ENCODE peak calls at places on chromosomes 12 and 14, in ten cellular contexts. E is adrenal gland, I is neural progenitor cell, O is PC-3, H is mammary epithelial cell, M is tibial artery, J is A549, Z is right lobe of liver, N is cardiac muscle cell, Q is transverse colon. S is an unnamed sample.

GRCh38 chr12:102757874-102758244 is 159.2 kb downstream of the PAH start:
- DNase-seq in M (no peak), E (no peak), H (no peak), Q (no peak), N (no peak), I (no peak), Z (no peak), O (no peak), J (no peak), S (no peak)

GRCh38 chr12:46154221-46154975 is 114.4 kb downstream of the SLC38A1 start:
- DNase-seq in H (peak), M (no peak), N (peak), Z (no peak), O (peak), Q (no peak), E (no peak), J (peak), I (no peak), S (no peak)

GRCh38 chr14:92014014-92014413 is 25.8 kb downstream of the TRIP11 start:
- DNase-seq in E (no peak), Q (no peak), H (no peak), O (no peak), I (no peak), N (no peak), M (no peak), Z (no peak), J (no peak), S (no peak)

GRCh38 chr12:95723693-95724384 is 66.7 kb downstream of the NTN4 start:
- DNase-seq in H (no peak), M (no peak), N (no peak), J (no peak), Z (no peak), O (no peak), I (no peak), E (no peak), Q (no peak), S (no peak)

GRCh38 chr12:106980944-106981343 is 6.0 kb downstream of the MTERF2 start:
- DNase-seq in M (no peak), O (no peak), N (no peak), H (no peak), I (no peak), Q (no peak), J (no peak), E (no peak), Z (no peak), S (no peak)

GRCh38 chr14:99507860-99508640 is 26.8 kb downstream of the CCNK start:
- DNase-seq in M (peak), J (no peak), Z (no peak), Q (no peak), I (no peak), O (no peak), E (no peak), N (no peak), H (no peak), S (no peak)

GRCh38 chr12:109539508-109539907 is 33.8 kb downstream of the MMAB start:
- DNase-seq in J (no peak), Z (no peak), N (no peak), H (no peak), Q (no peak), E (no peak), M (no peak), O (peak), I (no peak), S (no peak)

GRCh38 chr12:30041096-30041495 is 257.4 kb upstream of the TMTC1 start:
- DNase-seq in O (no peak), I (no peak), H (no peak), E (no peak), M (no peak), Z (no peak), J (no peak), Q (no peak), N (no peak), S (no peak)

GRCh38 chr14:28157887-28158791 is 608.4 kb upstream of the FOXG1 start:
- DNase-seq in M (no peak), Q (no peak), E (no peak), O (no peak), J (no peak), H (no peak), Z (no peak), N (no peak), I (no peak), S (no peak)

GRCh38 chr12:45315462-45315861 is 99.6 kb downstream of the ANO6 start:
- DNase-seq in I (no peak), E (no peak), H (no peak), N (no peak), Q (no peak), O (no peak), Z (no peak), J (no peak), M (no peak), S (no peak)

GRCh38 chr12:52364901-52365489 is 2.3 kb downstream of the KRT85 start:
- DNase-seq in Z (no peak), I (no peak), E (no peak), M (no peak), Q (no peak), N (no peak), O (no peak), J (no peak), H (no peak), S (no peak)

GRCh38 chr12:26767116-26767515 is 65.9 kb downstream of the ITPR2 start:
- DNase-seq in E (no peak), O (no peak), I (no peak), N (no peak), H (no peak), Q (no peak), Z (no peak), J (no peak), M (no peak), S (no peak)

GRCh38 chr12:57619434-57620244 is 8.4 kb downstream of the ARHGEF25 start:
- DNase-seq in E (no peak), O (no peak), M (no peak), Q (no peak), J (no peak), H (no peak), N (peak), I (peak), Z (no peak), S (peak)

GRCh38 chr12:62215506-62215905 is 44.7 kb upstream of the USP15 start:
- DNase-seq in O (peak), H (peak), M (no peak), J (no peak), Q (no peak), N (no peak), E (no peak), I (no peak), Z (no peak), S (no peak)

GRCh38 chr12:63808631-63809030 is 28.9 kb downstream of the RXYLT1 start:
- DNase-seq in I (no peak), N (no peak), O (no peak), M (no peak), Q (no peak), H (no peak), J (no peak), Z (no peak), E (no peak), S (no peak)

GRCh38 chr14:75614179-75614578 is 35.8 kb downstream of the FLVCR2 start:
- DNase-seq in I (no peak), Z (no peak), N (no peak), M (no peak), E (no peak), Q (no peak), J (no peak), H (no peak), O (no peak), S (no peak)

GRCh38 chr14:105739331-105740102 is 213.1 kb downstream of the TMEM121 start:
- DNase-seq in I (no peak), J (no peak), Q (no peak), N (no peak), O (no peak), Z (no peak), M (no peak), H (no peak), E (no peak), S (peak)

GRCh38 chr14:39217214-39217879 is 16.4 kb upstream of the MIA2 start:
- DNase-seq in N (no peak), O (peak), J (no peak), H (peak), Z (no peak), M (no peak), Q (no peak), E (no peak), I (no peak), S (no peak)

GRCh38 chr14:68663385-68664076 is 129.3 kb downstream of the ZFP36L1 start:
- DNase-seq in Z (no peak), M (peak), O (no peak), E (no peak), Q (no peak), J (no peak), I (no peak), H (peak), N (no peak), S (peak)

GRCh38 chr12:131116437-131117117 is 162.9 kb downstream of the ADGRD1 start:
- DNase-seq in I (peak), H (no peak), M (no peak), J (peak), O (peak), Z (peak), E (no peak), N (peak), Q (no peak), S (no peak)

GRCh38 chr12:112843272-112843671 is 51.7 kb downstream of the RPH3A start:
- DNase-seq in Q (no peak), N (no peak), J (no peak), Z (no peak), M (no peak), O (no peak), E (no peak), H (no peak), I (no peak), S (no peak)

GRCh38 chr12:130086777-130087176 is 75.5 kb upstream of the FZD10 start:
- DNase-seq in Z (no peak), I (no peak), J (no peak), H (no peak), Q (no peak), M (no peak), O (no peak), N (no peak), E (no peak), S (no peak)
- H3K27ac ChIP-seq in Z (no peak), I (no peak), J (no peak), H (no peak), Q (no peak), M (no peak), O (no peak), N (no peak), E (no peak), S (no peak)

GRCh38 chr14:80095623-80096022 is 115.7 kb downstream of the DIO2 start:
- DNase-seq in Z (no peak), O (peak), H (peak), N (no peak), I (no peak), Q (no peak), M (no peak), E (no peak), J (peak), S (no peak)
- TF ChIP-seq CTCF in Z (no peak), O (no peak), H (no peak), N (no peak), I (no peak), Q (no peak), M (no peak), E (no peak), J (no peak), S (no peak)

DNA sequence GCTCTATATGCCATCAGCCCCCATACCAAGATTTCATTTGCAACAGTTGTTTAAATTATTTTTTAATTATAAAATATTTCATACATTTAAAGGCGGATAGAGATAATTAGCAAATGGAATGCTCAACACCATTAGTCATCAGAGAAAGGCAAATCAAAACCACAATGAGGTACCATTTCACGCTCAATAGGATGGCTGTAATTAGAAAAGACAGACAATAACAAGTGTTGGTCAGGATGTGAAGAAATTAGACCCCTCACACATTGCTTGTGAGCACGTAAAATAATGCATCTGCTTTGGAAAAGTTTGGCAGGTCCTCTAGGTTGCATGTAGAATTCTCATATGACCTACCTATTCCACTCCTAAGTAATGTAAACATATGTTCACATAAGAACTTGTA is 35.3 kb upstream of the EPS8 start:
- DNase-seq in N (no peak), O (no peak), E (no peak), H (no peak), Z (no peak), J (no peak), I (no peak), M (no peak), Q (no peak), S (no peak)
- H3K27ac ChIP-seq in N (no peak), O (no peak), E (no peak), H (no peak), Z (no peak), J (no peak), I (no peak), M (no peak), Q (no peak), S (no peak)

GRCh38 chr12:8678661-8679111 is 16.1 kb upstream of the MFAP5 start:
- DNase-seq in H (peak), M (no peak), Q (no peak), J (no peak), N (no peak), Z (no peak), E (no peak), I (no peak), O (no peak), S (peak)

GRCh38 chr12:8676651-8677050 is 14.0 kb upstream of the MFAP5 start:
- DNase-seq in I (no peak), J (no peak), N (no peak), M (no peak), H (no peak), O (no peak), Q (no peak), E (no peak), Z (no peak), S (no peak)

GRCh38 chr12:8677362-8677761 is 14.7 kb upstream of the MFAP5 start:
- DNase-seq in I (peak), E (no peak), H (no peak), Z (no peak), N (no peak), J (no peak), Q (no peak), O (no peak), M (no peak), S (no peak)

GRCh38 chr12:8681129-8681902 is 16.5 kb upstream of the RIMKLB start:
- DNase-seq in Q (no peak), O (no peak), N (no peak), M (no peak), H (peak), E (peak), J (no peak), I (no peak), Z (no peak), S (peak)

GRCh38 chr12:8680533-8680932 is 17.3 kb upstream of the RIMKLB start:
- DNase-seq in N (no peak), M (no peak), I (no peak), Z (no peak), J (no peak), H (no peak), E (no peak), Q (no peak), O (no peak), S (no peak)
- TF ChIP-seq CTCF in N (peak), M (no peak), I (peak), Z (no peak), J (no peak), H (no peak), E (no peak), Q (no peak), O (peak), S (no peak)

GRCh38 chr14:102171173-102172020 is 31.7 kb downstream of the WDR20 start:
- DNase-seq in N (no peak), Z (no peak), J (no peak), E (no peak), O (no peak), H (no peak), I (no peak), Q (no peak), M (no peak), S (no peak)
- H3K27ac ChIP-seq in N (peak), Z (no peak), J (no peak), E (no peak), O (no peak), H (no peak), I (peak), Q (no peak), M (no peak), S (no peak)

DNA sequence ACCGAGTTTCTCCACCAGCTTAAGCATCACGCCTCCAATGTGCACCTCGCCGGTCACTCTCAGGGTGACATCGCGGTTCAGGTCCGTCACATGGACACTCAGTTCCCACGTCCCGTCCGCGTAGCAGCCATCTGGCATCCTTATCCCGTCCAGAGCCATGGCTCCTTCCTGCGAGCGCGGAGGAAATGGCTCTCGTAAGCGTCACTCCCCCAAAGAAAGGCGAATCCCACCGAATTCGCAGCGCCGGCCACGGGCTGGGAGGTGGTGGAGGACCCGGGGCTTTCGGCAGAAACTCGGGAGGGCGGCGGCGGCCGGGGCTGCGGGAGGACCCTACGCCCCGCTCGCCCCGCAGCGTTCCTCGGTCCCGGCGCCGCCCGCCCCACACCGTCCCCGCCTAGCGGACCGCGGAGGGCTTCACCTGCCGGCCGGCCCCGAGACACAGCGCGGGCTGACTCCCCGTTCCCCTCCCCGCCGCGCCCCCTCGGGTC is 396 bp downstream of the FERMT2 start:
- DNase-seq in J (peak), O (no peak), M (peak), I (peak), E (no peak), N (peak), H (peak), Z (peak), Q (peak), S (peak)
- TF ChIP-seq CTCF in J (no peak), O (no peak), M (no peak), I (peak), E (peak), N (no peak), H (no peak), Z (no peak), Q (no peak), S (no peak)

DNA sequence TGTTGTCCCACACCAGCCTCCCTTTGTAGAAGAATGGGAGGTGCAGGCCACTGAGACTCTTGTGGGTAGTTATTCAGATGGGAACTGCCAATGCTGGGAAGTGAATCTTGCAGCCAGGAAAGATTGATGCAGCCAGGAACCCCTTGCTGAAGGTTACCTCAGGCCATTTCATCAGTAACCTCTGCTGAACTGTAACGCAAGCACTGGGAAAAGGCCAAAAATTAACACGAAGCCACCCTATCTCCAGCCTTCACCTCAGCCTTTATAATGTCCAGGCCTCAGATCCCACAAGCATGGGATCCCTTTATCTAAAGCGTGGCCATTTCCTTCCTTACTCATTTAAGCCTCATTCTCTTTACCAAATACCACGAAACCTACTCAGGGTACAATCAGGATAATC is 211.1 kb downstream of the SPTSSA start:
- DNase-seq in N (no peak), H (no peak), Q (no peak), O (no peak), I (no peak), E (no peak), J (no peak), Z (no peak), M (no peak), S (no peak)
- H3K27ac ChIP-seq in N (no peak), H (no peak), Q (no peak), O (no peak), I (no peak), E (no peak), J (no peak), Z (no peak), M (no peak), S (no peak)

S was measured in RWPE2.